ENCODE peak calls at places on chromosome 5, in six cellular contexts. K is ovary; L is CD4-positive, alpha-beta T cell; C is neural crest cell; T is HepG2; H is CD8-positive, alpha-beta T cell. F is an unnamed sample.

GRCh38 chr5:98492258-98492657 is 281.2 kb upstream of the RGMB start:
- DNase-seq in H (no peak), C (no peak), K (no peak), L (no peak), T (no peak), F (no peak)

GRCh38 chr5:4941957-4942830 is 197.9 kb upstream of the ADAMTS16 start:
- DNase-seq in L (no peak), K (no peak), C (peak; percentile 57), T (no peak), H (no peak), F (no peak)

GRCh38 chr5:115815693-115816225 is 700 bp downstream of the CDO1 start:
- DNase-seq in K (peak; percentile 8), L (no peak), C (peak; percentile 28), H (no peak), T (no peak), F (no peak)

GRCh38 chr5:112366987-112367386 is 52.1 kb downstream of the EPB41L4A start:
- DNase-seq in T (peak; percentile 20), C (no peak), K (no peak), L (no peak), H (no peak), F (no peak)

GRCh38 chr5:59845733-59846132 is 47.8 kb downstream of the PDE4D start:
- DNase-seq in L (no peak), H (no peak), K (no peak), C (no peak), T (no peak), F (no peak)

GRCh38 chr5:616342-617039 is 4.4 kb downstream of the CEP72 start:
- DNase-seq in C (no peak), L (no peak), K (no peak), H (no peak), T (no peak), F (peak; percentile 3)

GRCh38 chr5:112757468-112758208 is 20.0 kb downstream of the APC start:
- DNase-seq in K (no peak), H (no peak), L (no peak), T (peak; percentile 61), C (no peak), F (no peak)

GRCh38 chr5:172746725-172747124 is 24.3 kb downstream of the DUSP1 start:
- DNase-seq in K (no peak), L (no peak), T (no peak), H (no peak), C (no peak), F (no peak)

GRCh38 chr5:145946112-145946861 is 9.9 kb downstream of the SH3RF2 start:
- DNase-seq in H (no peak), L (no peak), K (no peak), C (no peak), T (peak; percentile 77), F (no peak)

GRCh38 chr5:96968074-96968473 is 32.2 kb downstream of the LNPEP start:
- DNase-seq in H (no peak), C (no peak), L (no peak), K (no peak), T (peak; percentile 29), F (no peak)

GRCh38 chr5:140965905-140966292 is 377 bp upstream of the PCDHAC2 start:
- DNase-seq in C (no peak), H (no peak), T (no peak), L (no peak), K (no peak), F (no peak)

GRCh38 chr5:12419075-12419474 is 514.8 kb upstream of the CTNND2 start:
- DNase-seq in T (no peak), H (no peak), L (no peak), K (no peak), C (no peak), F (no peak)

GRCh38 chr5:142542906-142543305 is 143.0 kb downstream of the FGF1 start:
- DNase-seq in L (no peak), C (no peak), T (no peak), K (no peak), H (no peak), F (no peak)

DNA sequence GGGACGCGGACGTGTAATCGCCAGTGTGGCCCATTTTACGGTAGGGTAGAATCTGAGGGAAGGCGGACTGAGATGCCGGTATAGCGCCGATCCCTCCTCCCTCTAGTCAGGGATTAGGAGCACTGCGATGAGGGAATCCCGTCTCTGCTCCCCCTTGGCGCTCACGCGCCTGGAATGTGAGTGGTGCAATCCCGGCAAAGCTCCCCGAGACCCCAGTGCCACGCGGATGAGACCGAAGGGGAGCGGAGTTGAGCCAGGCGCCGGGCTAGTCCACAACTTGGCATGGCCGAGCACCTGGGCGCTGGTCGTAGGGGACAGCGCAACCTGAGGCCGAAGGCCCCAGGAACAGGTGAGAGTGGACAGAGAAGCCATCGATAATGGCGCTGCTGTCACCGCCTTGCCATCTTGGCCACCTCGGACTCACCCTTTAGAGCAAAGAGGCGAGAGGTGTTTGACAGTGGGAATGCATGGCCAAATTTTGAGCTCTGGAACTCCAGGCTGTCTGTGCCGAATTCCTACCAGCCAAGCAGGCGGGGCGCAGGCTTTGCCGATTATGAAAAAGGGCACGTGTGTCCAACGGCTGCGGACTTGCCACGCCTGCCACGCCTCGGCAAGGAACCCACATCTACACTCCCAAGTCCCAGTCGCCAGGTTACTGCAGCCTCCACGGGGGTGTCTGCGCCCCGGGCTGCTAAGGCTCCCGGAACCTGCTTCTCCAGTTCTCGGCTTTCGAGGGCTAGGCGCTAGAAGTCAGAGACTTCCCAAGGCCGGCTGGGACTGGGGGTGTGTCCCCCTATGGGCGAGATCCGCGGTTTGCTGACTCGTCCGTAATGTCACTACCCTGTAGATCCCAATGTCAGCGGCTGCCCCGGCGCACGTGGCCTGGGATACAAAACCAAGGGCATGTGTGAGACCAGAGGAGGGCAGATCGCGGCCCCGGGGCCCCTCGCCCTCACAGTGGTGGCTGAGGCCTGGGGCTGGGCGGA is 2.6 kb downstream of the NPR3 start:
- DNase-seq in T (no peak), C (peak; percentile 22), H (no peak), K (no peak), L (no peak), F (no peak)
- TF ChIP-seq CTCF in T (no peak), C (peak; percentile 17), H (no peak), K (no peak), L (no peak), F (no peak)

DNA sequence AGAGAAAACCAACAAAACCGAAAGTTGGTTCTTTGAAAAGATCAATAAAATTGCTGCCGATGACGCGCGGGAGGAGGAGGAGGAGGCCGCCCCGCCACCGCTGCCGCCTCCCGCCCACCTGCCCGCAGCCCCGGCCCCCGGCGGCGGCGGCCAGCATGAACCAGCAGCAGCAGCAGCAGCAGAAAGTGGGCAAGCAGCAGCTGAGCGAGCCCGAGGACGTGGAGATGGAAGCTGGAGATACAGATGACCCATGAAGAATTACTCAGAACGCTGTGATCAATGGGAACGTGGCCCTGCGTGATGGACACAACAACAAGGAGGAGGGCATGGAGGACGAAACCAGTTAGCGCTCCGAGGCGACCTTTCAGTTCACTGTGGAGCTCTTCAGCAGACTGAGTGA is 53.9 kb upstream of the EFNA5 start:
- DNase-seq in L (no peak), C (no peak), T (no peak), H (no peak), K (no peak), F (no peak)
- TF ChIP-seq CTCF in L (no peak), C (no peak), T (no peak), H (no peak), K (no peak), F (no peak)

GRCh38 chr5:102152906-102153787 is 142.9 kb downstream of the SLCO4C1 start:
- DNase-seq in H (no peak), L (no peak), K (no peak), T (peak; percentile 48), C (peak; percentile 16), F (no peak)
- TF ChIP-seq CTCF in H (peak; percentile 36), L (peak; percentile 27), K (no peak), T (peak; percentile 81), C (peak; percentile 80), F (no peak)

GRCh38 chr5:126228934-126229333 is 194.3 kb upstream of the GRAMD2B start:
- DNase-seq in T (no peak), H (no peak), C (no peak), L (no peak), K (no peak), F (no peak)

GRCh38 chr5:126233256-126233655 is 190.0 kb upstream of the GRAMD2B start:
- DNase-seq in L (no peak), C (no peak), T (no peak), K (no peak), H (no peak), F (no peak)

GRCh38 chr5:126235628-126236027 is 187.6 kb upstream of the GRAMD2B start:
- DNase-seq in H (no peak), L (no peak), K (no peak), T (no peak), C (no peak), F (no peak)

DNA sequence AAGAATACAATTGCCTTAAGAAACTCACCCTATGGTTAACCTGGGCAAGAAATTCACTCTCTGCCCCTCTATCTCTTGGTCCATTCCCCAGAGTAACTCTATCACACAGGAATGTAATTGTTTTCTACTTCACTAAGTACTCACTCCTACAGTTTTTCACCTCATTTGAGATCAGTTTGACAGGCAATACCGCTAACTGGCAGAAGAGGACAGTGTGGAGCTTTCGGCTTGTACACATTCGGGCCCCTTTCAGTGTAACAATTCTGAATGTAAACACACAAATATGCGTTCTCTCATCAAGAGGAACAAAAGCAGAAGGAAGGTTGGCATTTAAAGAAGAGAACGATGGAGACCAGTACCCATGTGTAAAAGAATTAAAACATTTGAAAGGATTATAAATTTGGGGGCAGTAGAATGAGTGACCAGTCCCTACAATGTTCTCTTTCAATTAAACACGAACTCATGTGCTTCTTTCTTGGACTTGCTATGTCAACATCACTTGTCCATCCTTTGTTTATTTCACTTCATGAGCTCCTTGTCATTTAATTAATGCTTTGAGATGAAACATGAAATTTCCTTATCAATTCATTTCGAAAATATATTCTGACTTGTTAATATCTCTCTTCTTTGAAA is 188.5 kb upstream of the GRAMD2B start:
- DNase-seq in K (no peak), L (no peak), T (peak; percentile 13), H (no peak), C (peak; percentile 24), F (no peak)
- TF ChIP-seq CTCF in K (no peak), L (no peak), T (peak; percentile 69), H (no peak), C (peak; percentile 70), F (no peak)

DNA sequence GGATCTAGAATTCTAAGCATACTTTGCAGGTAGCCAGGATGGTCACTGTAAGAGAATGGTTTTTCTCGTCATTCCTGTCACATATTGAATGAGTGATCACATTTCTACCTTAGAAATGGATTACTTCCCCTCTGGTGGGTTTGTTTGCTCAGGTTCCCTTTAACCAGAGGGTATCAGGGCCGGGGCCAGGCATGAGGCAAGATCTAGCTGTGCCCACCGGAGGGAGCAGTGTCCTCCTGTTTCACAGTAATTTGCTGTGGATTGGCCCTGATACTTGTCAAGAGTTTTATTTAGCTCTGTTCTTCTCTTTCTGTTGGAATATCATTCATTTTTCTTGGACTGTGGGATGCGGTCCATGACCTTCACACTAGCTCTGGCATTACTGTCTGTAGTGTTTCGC is 42.3 kb upstream of the ZBED3 start:
- DNase-seq in T (peak; percentile 21), L (no peak), C (peak; percentile 16), H (peak; percentile 28), K (no peak), F (no peak)
- TF ChIP-seq CTCF in T (peak; percentile 48), L (no peak), C (peak; percentile 62), H (no peak), K (no peak), F (no peak)

F was measured in omental fat pad.